ENCODE peak calls at places on chromosomes 12 and 14, in six cellular contexts. One of them, this sample, is unnamed.

GRCh38 chr12:41277019-41277770 is 89.1 kb downstream of the PDZRN4 start:
- DNase-seq in WTC11: peak; percentile 17
- DNase-seq in K562: peak; percentile 27
- DNase-seq in HEK293T: peak; percentile 38
- DNase-seq in HepG2: peak; percentile 26
- DNase-seq in HCT116: peak; percentile 19
- DNase-seq in this sample: no peak

GRCh38 chr14:22691171-22691570 is 47.0 kb upstream of the OR6J1 start:
- DNase-seq in WTC11: no peak
- DNase-seq in HEK293T: no peak
- DNase-seq in K562: no peak
- DNase-seq in HCT116: no peak
- DNase-seq in HepG2: no peak
- DNase-seq in this sample: no peak

GRCh38 chr12:124559182-124560017 is 8.0 kb downstream of the NCOR2 start:
- DNase-seq in HCT116: no peak
- DNase-seq in WTC11: no peak
- DNase-seq in HepG2: no peak
- DNase-seq in K562: no peak
- DNase-seq in HEK293T: no peak
- DNase-seq in this sample: no peak

GRCh38 chr12:65526311-65526710 is 247.8 kb downstream of the MSRB3 start:
- DNase-seq in HCT116: no peak
- DNase-seq in WTC11: no peak
- DNase-seq in K562: no peak
- DNase-seq in HEK293T: no peak
- DNase-seq in HepG2: no peak
- DNase-seq in this sample: no peak

GRCh38 chr14:56371737-56372136 is 207.9 kb upstream of the TMEM260 start:
- DNase-seq in WTC11: no peak
- DNase-seq in HEK293T: no peak
- DNase-seq in K562: no peak
- DNase-seq in HepG2: no peak
- DNase-seq in HCT116: no peak
- DNase-seq in this sample: no peak

GRCh38 chr14:63962896-63963295 is 110.1 kb downstream of the SYNE2 start:
- DNase-seq in WTC11: no peak
- DNase-seq in HCT116: no peak
- DNase-seq in K562: no peak
- DNase-seq in HepG2: no peak
- DNase-seq in HEK293T: no peak
- DNase-seq in this sample: no peak

GRCh38 chr12:124509676-124510300 is 57.6 kb downstream of the NCOR2 start:
- DNase-seq in HCT116: no peak
- DNase-seq in WTC11: peak; percentile 54
- DNase-seq in HepG2: peak; percentile 86
- DNase-seq in K562: peak; percentile 80
- DNase-seq in HEK293T: no peak
- DNase-seq in this sample: no peak

GRCh38 chr12:109772622-109773321 is 59.1 kb downstream of the FAM222A start:
- DNase-seq in HEK293T: no peak
- DNase-seq in HepG2: no peak
- DNase-seq in WTC11: no peak
- DNase-seq in HCT116: no peak
- DNase-seq in K562: no peak
- DNase-seq in this sample: no peak

GRCh38 chr14:75339059-75339458 is 60.4 kb downstream of the FOS start:
- DNase-seq in HepG2: no peak
- DNase-seq in WTC11: no peak
- DNase-seq in HCT116: no peak
- DNase-seq in K562: no peak
- DNase-seq in HEK293T: no peak
- DNase-seq in this sample: no peak

GRCh38 chr14:22243971-22244581 is 344.9 kb downstream of the DAD1 start:
- DNase-seq in HCT116: no peak
- DNase-seq in HepG2: no peak
- DNase-seq in HEK293T: no peak
- DNase-seq in WTC11: no peak
- DNase-seq in K562: no peak
- DNase-seq in this sample: no peak

GRCh38 chr12:13764748-13765147 is 216.7 kb downstream of the GRIN2B start:
- DNase-seq in HEK293T: no peak
- DNase-seq in WTC11: no peak
- DNase-seq in HepG2: no peak
- DNase-seq in K562: no peak
- DNase-seq in HCT116: no peak
- DNase-seq in this sample: no peak

GRCh38 chr12:3680919-3681594 is 71.9 kb downstream of the CRACR2A start:
- DNase-seq in K562: no peak
- DNase-seq in HEK293T: no peak
- DNase-seq in WTC11: no peak
- DNase-seq in HCT116: no peak
- DNase-seq in HepG2: no peak
- DNase-seq in this sample: peak; percentile 41

GRCh38 chr12:57740656-57741412 is 2.3 kb upstream of the AGAP2 start:
- DNase-seq in K562: no peak
- DNase-seq in HCT116: no peak
- DNase-seq in HEK293T: no peak
- DNase-seq in HepG2: no peak
- DNase-seq in WTC11: no peak
- DNase-seq in this sample: no peak

GRCh38 chr12:66329941-66330340 is 27.6 kb downstream of the HELB start:
- DNase-seq in K562: no peak
- DNase-seq in HepG2: no peak
- DNase-seq in WTC11: no peak
- DNase-seq in HCT116: no peak
- DNase-seq in HEK293T: no peak
- DNase-seq in this sample: no peak

GRCh38 chr14:105420976-105421674 is 1.5 kb downstream of the MTA1 start:
- DNase-seq in HCT116: no peak
- DNase-seq in HEK293T: no peak
- DNase-seq in HepG2: no peak
- DNase-seq in K562: no peak
- DNase-seq in WTC11: no peak
- DNase-seq in this sample: no peak

GRCh38 chr14:44316647-44317432 is 190.2 kb downstream of the FSCB start:
- DNase-seq in WTC11: no peak
- DNase-seq in HepG2: peak; percentile 58
- DNase-seq in HEK293T: peak; percentile 26
- DNase-seq in HCT116: peak; percentile 86
- DNase-seq in K562: peak; percentile 23
- DNase-seq in this sample: no peak

GRCh38 chr14:95102678-95103039 is 54.7 kb downstream of the DICER1 start:
- DNase-seq in HCT116: no peak
- DNase-seq in K562: no peak
- DNase-seq in HEK293T: no peak
- DNase-seq in WTC11: no peak
- DNase-seq in HepG2: no peak
- DNase-seq in this sample: no peak

GRCh38 chr12:80129895-80130535 is 30.7 kb downstream of the OTOGL start:
- DNase-seq in HCT116: no peak
- DNase-seq in WTC11: no peak
- DNase-seq in HepG2: no peak
- DNase-seq in HEK293T: no peak
- DNase-seq in K562: no peak
- DNase-seq in this sample: no peak

GRCh38 chr14:98370352-98370751 is 901.6 kb downstream of the BCL11B start:
- DNase-seq in WTC11: no peak
- DNase-seq in HCT116: no peak
- DNase-seq in HepG2: no peak
- DNase-seq in HEK293T: no peak
- DNase-seq in K562: no peak
- DNase-seq in this sample: no peak

GRCh38 chr12:22100952-22101748 is 55.1 kb downstream of the CMAS start:
- DNase-seq in K562: no peak
- DNase-seq in HCT116: peak; percentile 18
- DNase-seq in HepG2: peak; percentile 40
- DNase-seq in HEK293T: no peak
- DNase-seq in WTC11: peak; percentile 44
- DNase-seq in this sample: peak; percentile 54

GRCh38 chr14:78530078-78530477 is 359.9 kb downstream of the NRXN3 start:
- DNase-seq in HepG2: no peak
- DNase-seq in WTC11: peak; percentile 69
- DNase-seq in HCT116: no peak
- DNase-seq in HEK293T: peak; percentile 19
- DNase-seq in K562: peak; percentile 29
- DNase-seq in this sample: peak; percentile 15

GRCh38 chr14:99551034-99551922 is 52.7 kb downstream of the CCDC85C start:
- DNase-seq in K562: no peak
- DNase-seq in HCT116: no peak
- DNase-seq in WTC11: no peak
- DNase-seq in HepG2: no peak
- DNase-seq in HEK293T: no peak
- DNase-seq in this sample: no peak

GRCh38 chr12:32367381-32367780 is 32.0 kb upstream of the FGD4 start:
- DNase-seq in HCT116: no peak
- DNase-seq in HepG2: no peak
- DNase-seq in K562: no peak
- DNase-seq in HEK293T: no peak
- DNase-seq in WTC11: no peak
- DNase-seq in this sample: no peak

GRCh38 chr14:39382463-39382862 is 49.8 kb downstream of the FBXO33 start:
- DNase-seq in HepG2: no peak
- DNase-seq in HCT116: no peak
- DNase-seq in WTC11: no peak
- DNase-seq in HEK293T: no peak
- DNase-seq in K562: no peak
- DNase-seq in this sample: no peak

GRCh38 chr12:130120012-130120805 is 42.1 kb upstream of the FZD10 start:
- DNase-seq in HEK293T: no peak
- DNase-seq in HCT116: no peak
- DNase-seq in WTC11: no peak
- DNase-seq in K562: no peak
- DNase-seq in HepG2: no peak
- DNase-seq in this sample: no peak

GRCh38 chr14:76405627-76406026 is 29.7 kb downstream of the ESRRB start:
- DNase-seq in HCT116: no peak
- DNase-seq in K562: no peak
- DNase-seq in WTC11: no peak
- DNase-seq in HepG2: no peak
- DNase-seq in HEK293T: no peak
- DNase-seq in this sample: no peak

GRCh38 chr14:102795060-102795925 is 18.0 kb downstream of the TRAF3 start:
- DNase-seq in K562: peak; percentile 26
- DNase-seq in WTC11: no peak
- DNase-seq in HEK293T: no peak
- DNase-seq in HepG2: peak; percentile 82
- DNase-seq in HCT116: no peak
- DNase-seq in this sample: no peak

GRCh38 chr12:124927325-124928094 is 13.1 kb upstream of the UBC start:
- DNase-seq in HepG2: peak; percentile 85
- DNase-seq in HEK293T: peak; percentile 77
- DNase-seq in K562: peak; percentile 86
- DNase-seq in HCT116: peak; percentile 84
- DNase-seq in WTC11: peak; percentile 94
- DNase-seq in this sample: no peak

GRCh38 chr12:106715582-106715981 is 58.9 kb upstream of the RIC8B start:
- DNase-seq in HEK293T: no peak
- DNase-seq in WTC11: no peak
- DNase-seq in HepG2: no peak
- DNase-seq in HCT116: no peak
- DNase-seq in K562: no peak
- DNase-seq in this sample: peak; percentile 28

GRCh38 chr14:52987514-52987913 is 36.7 kb upstream of the FERMT2 start:
- DNase-seq in HEK293T: no peak
- DNase-seq in HCT116: no peak
- DNase-seq in K562: no peak
- DNase-seq in HepG2: no peak
- DNase-seq in WTC11: no peak
- DNase-seq in this sample: no peak
- TF ChIP-seq SP1 in HEK293T: no peak
- TF ChIP-seq SP1 in HCT116: no peak
- TF ChIP-seq SP1 in K562: no peak
- TF ChIP-seq SP1 in HepG2: no peak
- TF ChIP-seq SP1 in WTC11: no peak
- TF ChIP-seq SP1 in this sample: no peak

GRCh38 chr12:50641566-50641965 is 122.3 kb upstream of the ATF1 start:
- DNase-seq in HepG2: no peak
- DNase-seq in HEK293T: no peak
- DNase-seq in K562: peak; percentile 71
- DNase-seq in HCT116: no peak
- DNase-seq in WTC11: peak; percentile 36
- DNase-seq in this sample: no peak
- TF ChIP-seq SP1 in HepG2: no peak
- TF ChIP-seq SP1 in HEK293T: no peak
- TF ChIP-seq SP1 in K562: no peak
- TF ChIP-seq SP1 in HCT116: no peak
- TF ChIP-seq SP1 in WTC11: no peak
- TF ChIP-seq SP1 in this sample: no peak

DNA sequence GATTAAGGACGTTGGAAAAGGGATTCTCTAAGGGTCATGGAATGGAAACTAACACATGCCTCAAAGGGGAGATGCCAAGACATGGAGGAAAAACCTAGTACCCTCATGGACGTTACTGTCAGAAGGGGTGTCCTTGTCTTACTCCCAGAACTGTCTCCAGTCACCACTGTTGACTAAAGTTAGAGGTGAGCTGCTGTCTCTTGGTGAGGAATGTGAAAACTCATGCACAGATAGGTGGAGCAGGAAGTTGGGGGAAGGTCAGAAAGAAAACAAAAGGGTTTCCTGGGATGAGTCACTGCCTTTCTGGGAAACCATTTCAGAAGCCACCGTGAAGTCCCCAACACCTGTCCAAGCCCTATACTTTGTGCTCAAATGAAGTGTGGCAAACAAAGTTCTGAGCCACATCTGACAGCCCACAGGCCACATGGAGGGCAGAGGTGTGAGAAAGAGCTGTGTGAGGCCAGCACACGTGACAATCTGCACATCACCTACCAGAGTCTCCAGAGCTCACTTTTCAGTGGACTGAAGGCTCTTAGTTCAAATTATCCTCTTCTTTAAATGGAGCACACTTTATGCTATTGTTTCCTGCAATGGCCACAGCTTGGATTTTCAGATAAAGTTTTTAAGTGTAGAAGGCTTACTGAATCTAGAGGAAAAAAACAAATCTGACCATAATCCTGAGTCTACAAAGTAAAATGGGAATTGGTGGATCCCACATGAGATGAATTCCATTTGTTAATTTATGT is 92.9 kb upstream of the EGLN3 start:
- DNase-seq in HEK293T: no peak
- DNase-seq in WTC11: no peak
- DNase-seq in HCT116: peak; percentile 82
- DNase-seq in HepG2: peak; percentile 99
- DNase-seq in K562: peak; percentile 81
- DNase-seq in this sample: no peak
- TF ChIP-seq SP1 in HEK293T: no peak
- TF ChIP-seq SP1 in WTC11: no peak
- TF ChIP-seq SP1 in HCT116: peak; percentile 85
- TF ChIP-seq SP1 in HepG2: peak; percentile 71
- TF ChIP-seq SP1 in K562: no peak
- TF ChIP-seq SP1 in this sample: no peak

GRCh38 chr14:81023095-81023710 is 67.8 kb downstream of the TSHR start:
- DNase-seq in K562: peak; percentile 50
- DNase-seq in WTC11: no peak
- DNase-seq in HEK293T: no peak
- DNase-seq in HepG2: no peak
- DNase-seq in HCT116: no peak
- DNase-seq in this sample: no peak

GRCh38 chr14:81018245-81018644 is 62.8 kb downstream of the TSHR start:
- DNase-seq in HepG2: no peak
- DNase-seq in WTC11: no peak
- DNase-seq in K562: no peak
- DNase-seq in HCT116: no peak
- DNase-seq in HEK293T: no peak
- DNase-seq in this sample: no peak

GRCh38 chr14:81018714-81019512 is 63.5 kb downstream of the TSHR start:
- DNase-seq in K562: no peak
- DNase-seq in HEK293T: no peak
- DNase-seq in HepG2: no peak
- DNase-seq in HCT116: no peak
- DNase-seq in WTC11: no peak
- DNase-seq in this sample: no peak
- TF ChIP-seq SP1 in K562: no peak
- TF ChIP-seq SP1 in HEK293T: no peak
- TF ChIP-seq SP1 in HepG2: no peak
- TF ChIP-seq SP1 in HCT116: no peak
- TF ChIP-seq SP1 in WTC11: no peak
- TF ChIP-seq SP1 in this sample: no peak

This sample was measured in H1.